ENCODE peak calls at places on chromosomes 7 and 10, in six cellular contexts. One of them, this sample, is unnamed.
A peak's percentile ranks its signal among the peaks of the same experiment; 100 is the strongest.

GRCh38 chr10:68330852-68331454 is 911 bp upstream of the HNRNPH3 start:
- DNase-seq in psoas muscle: peak; percentile 60
- DNase-seq in CD8-positive, alpha-beta memory T cell: no peak
- DNase-seq in MM.1S: no peak
- DNase-seq in heart right ventricle: peak; percentile 21
- DNase-seq in transverse colon: peak; percentile 27
- DNase-seq in this sample: no peak

GRCh38 chr10:53010362-53010907 is 237.9 kb upstream of the MBL2 start:
- DNase-seq in psoas muscle: no peak
- DNase-seq in heart right ventricle: no peak
- DNase-seq in transverse colon: no peak
- DNase-seq in CD8-positive, alpha-beta memory T cell: no peak
- DNase-seq in MM.1S: no peak
- DNase-seq in this sample: no peak

GRCh38 chr10:98446656-98447221 is at the start of gene HPS1:
- DNase-seq in transverse colon: peak; percentile 87
- DNase-seq in heart right ventricle: peak; percentile 87
- DNase-seq in CD8-positive, alpha-beta memory T cell: peak; percentile 79
- DNase-seq in psoas muscle: peak; percentile 91
- DNase-seq in MM.1S: peak; percentile 87
- DNase-seq in this sample: peak; percentile 76

GRCh38 chr7:74365320-74366022 is 76.3 kb downstream of the CLIP2 start:
- DNase-seq in transverse colon: peak; percentile 84
- DNase-seq in heart right ventricle: peak; percentile 44
- DNase-seq in psoas muscle: peak; percentile 67
- DNase-seq in MM.1S: peak; percentile 80
- DNase-seq in CD8-positive, alpha-beta memory T cell: no peak
- DNase-seq in this sample: peak; percentile 76

GRCh38 chr7:33882950-33883349 is 22.4 kb upstream of the BMPER start:
- DNase-seq in CD8-positive, alpha-beta memory T cell: no peak
- DNase-seq in transverse colon: no peak
- DNase-seq in MM.1S: no peak
- DNase-seq in psoas muscle: no peak
- DNase-seq in heart right ventricle: no peak
- DNase-seq in this sample: no peak

GRCh38 chr7:158745057-158745715 is 40.6 kb upstream of the NCAPG2 start:
- DNase-seq in psoas muscle: no peak
- DNase-seq in heart right ventricle: no peak
- DNase-seq in CD8-positive, alpha-beta memory T cell: no peak
- DNase-seq in MM.1S: no peak
- DNase-seq in transverse colon: no peak
- DNase-seq in this sample: no peak

GRCh38 chr10:92839191-92840085 is 8.9 kb upstream of the EXOC6 start:
- DNase-seq in psoas muscle: peak; percentile 77
- DNase-seq in MM.1S: peak; percentile 38
- DNase-seq in transverse colon: peak; percentile 68
- DNase-seq in heart right ventricle: peak; percentile 71
- DNase-seq in CD8-positive, alpha-beta memory T cell: peak; percentile 17
- DNase-seq in this sample: peak; percentile 74

GRCh38 chr10:68096913-68097509 is 12.3 kb upstream of the MYPN start:
- DNase-seq in heart right ventricle: no peak
- DNase-seq in transverse colon: peak; percentile 72
- DNase-seq in CD8-positive, alpha-beta memory T cell: no peak
- DNase-seq in psoas muscle: peak; percentile 66
- DNase-seq in MM.1S: no peak
- DNase-seq in this sample: peak; percentile 75

GRCh38 chr10:97277551-97277950 is 14.9 kb downstream of the ARHGAP19 start:
- DNase-seq in MM.1S: no peak
- DNase-seq in heart right ventricle: no peak
- DNase-seq in CD8-positive, alpha-beta memory T cell: no peak
- DNase-seq in psoas muscle: no peak
- DNase-seq in transverse colon: no peak
- DNase-seq in this sample: no peak

GRCh38 chr7:20136647-20137046 is 80.5 kb downstream of the MACC1 start:
- DNase-seq in CD8-positive, alpha-beta memory T cell: no peak
- DNase-seq in heart right ventricle: no peak
- DNase-seq in transverse colon: no peak
- DNase-seq in psoas muscle: no peak
- DNase-seq in MM.1S: no peak
- DNase-seq in this sample: no peak

GRCh38 chr10:5291501-5292195 is 73.1 kb upstream of the UCN3 start:
- DNase-seq in psoas muscle: peak; percentile 76
- DNase-seq in MM.1S: peak; percentile 46
- DNase-seq in heart right ventricle: peak; percentile 40
- DNase-seq in transverse colon: peak; percentile 43
- DNase-seq in CD8-positive, alpha-beta memory T cell: peak; percentile 62
- DNase-seq in this sample: peak; percentile 90

GRCh38 chr7:127629268-127629854 is 11.4 kb upstream of the PAX4 start:
- DNase-seq in CD8-positive, alpha-beta memory T cell: peak; percentile 20
- DNase-seq in MM.1S: peak; percentile 38
- DNase-seq in psoas muscle: no peak
- DNase-seq in transverse colon: peak; percentile 34
- DNase-seq in heart right ventricle: no peak
- DNase-seq in this sample: no peak

GRCh38 chr10:30062090-30062489 is 2.7 kb upstream of the JCAD start:
- DNase-seq in heart right ventricle: no peak
- DNase-seq in MM.1S: no peak
- DNase-seq in transverse colon: no peak
- DNase-seq in CD8-positive, alpha-beta memory T cell: no peak
- DNase-seq in psoas muscle: no peak
- DNase-seq in this sample: no peak

GRCh38 chr7:45921699-45922519 is 837 bp upstream of the IGFBP3 start:
- DNase-seq in CD8-positive, alpha-beta memory T cell: no peak
- DNase-seq in transverse colon: peak; percentile 26
- DNase-seq in psoas muscle: peak; percentile 65
- DNase-seq in heart right ventricle: peak; percentile 57
- DNase-seq in MM.1S: peak; percentile 74
- DNase-seq in this sample: peak; percentile 76

GRCh38 chr7:96224682-96225081 is 97.2 kb downstream of the SLC25A13 start:
- DNase-seq in psoas muscle: no peak
- DNase-seq in transverse colon: no peak
- DNase-seq in CD8-positive, alpha-beta memory T cell: no peak
- DNase-seq in MM.1S: no peak
- DNase-seq in heart right ventricle: no peak
- DNase-seq in this sample: no peak

GRCh38 chr7:43658718-43659548 is 70.4 kb downstream of the COA1 start:
- DNase-seq in transverse colon: no peak
- DNase-seq in psoas muscle: no peak
- DNase-seq in heart right ventricle: no peak
- DNase-seq in MM.1S: peak; percentile 63
- DNase-seq in CD8-positive, alpha-beta memory T cell: no peak
- DNase-seq in this sample: peak; percentile 52
- H3K4me3 ChIP-seq in transverse colon: no peak overlapping the region
- H3K4me3 ChIP-seq in psoas muscle: no peak overlapping the region
- H3K4me3 ChIP-seq in heart right ventricle: no peak overlapping the region
- H3K4me3 ChIP-seq in MM.1S: no peak overlapping the region
- H3K4me3 ChIP-seq in CD8-positive, alpha-beta memory T cell: no peak overlapping the region
- H3K4me3 ChIP-seq in this sample: no peak overlapping the region

DNA sequence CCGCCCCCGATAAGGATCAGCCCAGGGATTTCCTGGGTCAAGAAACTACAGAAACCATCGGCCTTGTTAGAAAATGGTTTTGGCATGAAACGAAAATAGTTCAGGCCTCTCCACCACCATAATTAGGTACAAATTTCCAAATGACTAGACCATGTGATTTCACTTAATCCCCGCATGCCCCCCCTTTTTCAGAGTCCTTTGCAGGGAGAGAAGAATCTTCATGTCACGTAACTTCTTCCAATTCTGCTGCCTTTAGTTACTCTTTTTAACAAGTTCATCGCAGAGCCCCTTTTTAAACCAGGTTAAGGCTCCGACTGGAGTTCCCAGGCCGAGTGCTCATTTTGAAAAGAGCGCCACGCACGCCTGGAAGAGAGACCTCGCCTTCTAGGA is 3.4 kb downstream of the PDGFA start:
- DNase-seq in MM.1S: no peak
- DNase-seq in CD8-positive, alpha-beta memory T cell: no peak
- DNase-seq in transverse colon: no peak
- DNase-seq in heart right ventricle: no peak
- DNase-seq in psoas muscle: no peak
- DNase-seq in this sample: no peak
- H3K4me1 ChIP-seq in MM.1S: no peaks in the 10 kb centered on the region
- H3K4me1 ChIP-seq in CD8-positive, alpha-beta memory T cell: peaks cover 5% of the 10 kb centered on the region
- H3K4me1 ChIP-seq in transverse colon: peaks cover 64% of the 10 kb centered on the region
- H3K4me1 ChIP-seq in heart right ventricle: peaks cover 65% of the 10 kb centered on the region
- H3K4me1 ChIP-seq in psoas muscle: peaks cover 36% of the 10 kb centered on the region
- H3K4me1 ChIP-seq in this sample: peaks cover 57% of the 10 kb centered on the region

GRCh38 chr7:66628361-66629221 is at the start of gene KCTD7:
- DNase-seq in CD8-positive, alpha-beta memory T cell: peak; percentile 92
- DNase-seq in psoas muscle: peak; percentile 100
- DNase-seq in transverse colon: peak; percentile 98
- DNase-seq in heart right ventricle: peak; percentile 99
- DNase-seq in MM.1S: peak; percentile 98
- DNase-seq in this sample: peak; percentile 99

GRCh38 chr7:66627876-66628360 is 763 bp upstream of the KCTD7 start:
- DNase-seq in transverse colon: no peak
- DNase-seq in heart right ventricle: no peak
- DNase-seq in MM.1S: no peak
- DNase-seq in psoas muscle: no peak
- DNase-seq in CD8-positive, alpha-beta memory T cell: peak; percentile 17
- DNase-seq in this sample: no peak

GRCh38 chr7:66629222-66629658 is 559 bp downstream of the KCTD7 start:
- DNase-seq in transverse colon: peak; percentile 26
- DNase-seq in heart right ventricle: no peak
- DNase-seq in CD8-positive, alpha-beta memory T cell: no peak
- DNase-seq in psoas muscle: no peak
- DNase-seq in MM.1S: no peak
- DNase-seq in this sample: no peak

GRCh38 chr7:66626236-66626957 is 2.3 kb upstream of the KCTD7 start:
- DNase-seq in MM.1S: no peak
- DNase-seq in psoas muscle: no peak
- DNase-seq in heart right ventricle: no peak
- DNase-seq in CD8-positive, alpha-beta memory T cell: no peak
- DNase-seq in transverse colon: no peak
- DNase-seq in this sample: no peak

DNA sequence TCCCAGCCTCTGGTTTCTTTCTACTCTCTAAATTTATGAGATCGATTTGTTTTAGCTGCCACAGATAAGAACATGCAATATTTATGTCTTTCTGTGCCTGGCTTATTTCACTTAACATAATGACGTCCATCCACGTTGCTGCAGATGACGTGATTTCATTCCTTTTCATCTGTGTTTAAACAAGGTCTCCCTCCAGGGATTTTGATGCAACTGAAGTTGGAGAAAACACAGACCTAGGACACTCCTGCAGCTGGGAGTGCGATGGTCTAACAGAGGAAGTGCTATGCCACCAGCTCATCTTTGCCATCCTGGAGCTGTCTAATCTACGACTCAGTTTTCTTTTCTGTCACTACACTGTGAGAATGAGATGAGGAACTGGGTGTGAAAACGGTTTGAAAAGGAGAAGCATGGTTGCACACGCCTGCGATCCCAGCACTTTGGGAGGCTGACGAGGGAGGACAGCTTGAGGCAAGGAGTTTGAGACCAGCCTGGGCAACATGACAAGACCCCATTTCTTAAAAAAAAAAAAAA is 1.5 kb upstream of the KCTD7 start:
- DNase-seq in heart right ventricle: no peak
- DNase-seq in transverse colon: no peak
- DNase-seq in CD8-positive, alpha-beta memory T cell: no peak
- DNase-seq in psoas muscle: no peak
- DNase-seq in MM.1S: no peak
- DNase-seq in this sample: no peak
- H3K4me3 ChIP-seq in heart right ventricle: no peak overlapping the region
- H3K4me3 ChIP-seq in transverse colon: no peak overlapping the region
- H3K4me3 ChIP-seq in CD8-positive, alpha-beta memory T cell: no peak overlapping the region
- H3K4me3 ChIP-seq in psoas muscle: peak overlapping the region; percentile 87
- H3K4me3 ChIP-seq in MM.1S: peak overlapping the region; percentile 95
- H3K4me3 ChIP-seq in this sample: no peak overlapping the region

DNA sequence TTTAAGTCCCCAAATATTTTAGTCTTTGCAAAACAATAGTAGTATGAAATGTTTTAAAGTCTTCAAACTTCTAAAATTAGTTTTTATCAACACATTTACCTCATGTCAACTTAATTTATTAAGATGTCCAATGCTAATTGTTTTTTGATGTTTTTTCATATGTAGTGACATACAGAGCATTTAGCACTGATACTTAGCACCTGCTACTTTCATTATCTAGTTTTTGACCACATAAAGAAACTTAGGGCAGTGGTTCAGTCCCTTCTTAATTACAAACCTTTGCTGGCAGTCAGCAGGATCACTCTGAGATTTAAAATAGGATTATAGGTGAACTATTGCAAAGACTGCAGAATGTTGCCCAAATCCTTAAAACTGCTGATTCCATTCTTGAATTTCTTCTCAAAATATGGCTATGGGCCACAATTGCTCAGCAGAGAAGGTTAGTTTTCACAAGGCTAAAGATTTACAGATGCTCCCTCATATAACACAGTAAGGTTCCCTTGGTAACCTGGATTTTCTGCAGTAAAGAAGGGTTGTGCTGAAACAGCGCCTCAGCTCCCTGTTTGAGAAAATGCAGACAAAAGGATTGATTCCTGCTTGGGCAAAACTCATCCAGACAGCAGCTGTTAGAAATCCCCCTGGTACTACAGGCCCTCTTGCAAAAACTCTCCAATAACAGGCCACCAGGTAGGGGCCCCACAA is 3.3 kb downstream of the GPR85 start:
- DNase-seq in CD8-positive, alpha-beta memory T cell: no peak
- DNase-seq in transverse colon: no peak
- DNase-seq in MM.1S: peak; percentile 82
- DNase-seq in heart right ventricle: no peak
- DNase-seq in psoas muscle: no peak
- DNase-seq in this sample: no peak
- H3K4me1 ChIP-seq in CD8-positive, alpha-beta memory T cell: peaks cover 4% of the 10 kb centered on the region
- H3K4me1 ChIP-seq in transverse colon: no peaks in the 10 kb centered on the region
- H3K4me1 ChIP-seq in MM.1S: peaks cover 12% of the 10 kb centered on the region
- H3K4me1 ChIP-seq in heart right ventricle: peaks cover 3% of the 10 kb centered on the region
- H3K4me1 ChIP-seq in psoas muscle: no peaks in the 10 kb centered on the region
- H3K4me1 ChIP-seq in this sample: peaks cover 11% of the 10 kb centered on the region

GRCh38 chr7:134669845-134670373 is 23.3 kb downstream of the BPGM start:
- DNase-seq in MM.1S: peak; percentile 61
- DNase-seq in heart right ventricle: no peak
- DNase-seq in CD8-positive, alpha-beta memory T cell: peak; percentile 93
- DNase-seq in psoas muscle: peak; percentile 68
- DNase-seq in transverse colon: peak; percentile 44
- DNase-seq in this sample: peak; percentile 86
- H3K4me3 ChIP-seq in MM.1S: peak overlapping the region; percentile 22
- H3K4me3 ChIP-seq in heart right ventricle: no peak overlapping the region
- H3K4me3 ChIP-seq in CD8-positive, alpha-beta memory T cell: no peak overlapping the region
- H3K4me3 ChIP-seq in psoas muscle: peak overlapping the region; percentile 5
- H3K4me3 ChIP-seq in transverse colon: no peak overlapping the region
- H3K4me3 ChIP-seq in this sample: no peak overlapping the region

This sample was measured in SJSA1.